ENCODE peak calls at places on chromosomes 12 and 14, in seven cellular contexts. F, M, O, S, A, U and G are unnamed samples.

GRCh38 chr14:61322799-61323290 is 1.5 kb downstream of the PRKCH start:
- DNase-seq in S (no peak), O (peak), F (no peak), U (no peak), A (no peak), M (peak), G (peak)

GRCh38 chr12:91551927-91552326 is 369.3 kb upstream of the DCN start:
- DNase-seq in F (no peak), A (no peak), U (no peak), O (no peak), S (no peak), M (no peak), G (no peak)

GRCh38 chr14:32110200-32110896 is 33.2 kb downstream of the ARHGAP5 start:
- DNase-seq in A (no peak), U (no peak), M (no peak), O (no peak), S (no peak), F (no peak), G (no peak)

GRCh38 chr12:104669057-104669770 is 212.5 kb downstream of the CHST11 start:
- DNase-seq in U (peak), M (peak), F (no peak), A (no peak), S (no peak), O (peak), G (no peak)

GRCh38 chr14:73311710-73312035 is 74.4 kb downstream of the PAPLN start:
- DNase-seq in F (peak), M (no peak), A (no peak), S (no peak), U (no peak), O (no peak), G (no peak)

GRCh38 chr12:80059875-80060274 is 39.5 kb upstream of the OTOGL start:
- DNase-seq in A (no peak), O (no peak), S (no peak), M (no peak), U (no peak), F (no peak), G (no peak)

GRCh38 chr12:10339441-10339840 is 31.8 kb downstream of the KLRD1 start:
- DNase-seq in F (peak), O (peak), A (no peak), M (no peak), S (no peak), U (no peak), G (peak)

GRCh38 chr14:52131640-52132320 is 62.9 kb upstream of the NID2 start:
- DNase-seq in A (no peak), F (peak), S (peak), M (peak), U (peak), O (peak), G (peak)

GRCh38 chr12:67752226-67752732 is 103.7 kb downstream of the DYRK2 start:
- DNase-seq in F (peak), O (no peak), S (no peak), U (no peak), M (no peak), A (no peak), G (peak)

GRCh38 chr14:42804146-42804545 is 1197.5 kb downstream of the LRFN5 start:
- DNase-seq in O (no peak), M (no peak), S (no peak), U (no peak), F (no peak), A (no peak), G (no peak)

GRCh38 chr14:31961881-31962280 is 115.2 kb upstream of the ARHGAP5 start:
- DNase-seq in O (no peak), U (no peak), F (no peak), M (no peak), A (no peak), S (peak), G (no peak)

GRCh38 chr14:72603639-72604038 is 290.3 kb downstream of the DPF3 start:
- DNase-seq in A (no peak), M (no peak), S (no peak), O (peak), U (no peak), F (no peak), G (peak)

GRCh38 chr12:113184098-113184899 is 979 bp downstream of the DDX54 start:
- DNase-seq in O (no peak), U (no peak), F (no peak), S (no peak), M (no peak), A (no peak), G (no peak)

GRCh38 chr14:55043528-55043927 is 7.9 kb upstream of the MAPK1IP1L start:
- DNase-seq in S (no peak), O (peak), F (no peak), A (no peak), U (no peak), M (no peak), G (no peak)

GRCh38 chr12:99810718-99811593 is 163.4 kb downstream of the GARIN6 start:
- DNase-seq in A (no peak), O (peak), S (peak), U (no peak), M (no peak), F (peak), G (peak)

GRCh38 chr12:132596016-132596415 is 14.4 kb downstream of the LRCOL1 start:
- DNase-seq in S (no peak), U (no peak), A (no peak), M (peak), F (peak), O (peak), G (peak)

GRCh38 chr12:30396576-30396975 is 299.1 kb downstream of the IPO8 start:
- DNase-seq in F (no peak), S (no peak), O (no peak), M (no peak), U (no peak), A (no peak), G (no peak)

GRCh38 chr12:87848248-87848868 is 180.8 kb downstream of the C12orf50 start:
- DNase-seq in F (peak), U (peak), M (peak), A (no peak), S (no peak), O (peak), G (peak)

GRCh38 chr12:113333877-113334785 is 778 bp downstream of the SLC8B1 start:
- DNase-seq in O (no peak), A (no peak), S (no peak), M (no peak), U (no peak), F (no peak), G (no peak)

GRCh38 chr12:118356809-118357326 is 15.8 kb downstream of the TAOK3 start:
- DNase-seq in M (no peak), F (peak), S (no peak), U (no peak), O (peak), A (no peak), G (peak)

GRCh38 chr12:131871677-131872076 is 22.7 kb upstream of the ULK1 start:
- DNase-seq in A (no peak), S (no peak), F (no peak), O (no peak), M (peak), U (no peak), G (no peak)

GRCh38 chr12:34402899-34403705 is 380.8 kb downstream of the ALG10 start:
- DNase-seq in F (no peak), U (no peak), O (no peak), M (peak), S (no peak), A (no peak), G (no peak)

GRCh38 chr12:69000540-69001243 is 67.7 kb upstream of the CPM start:
- DNase-seq in M (peak), S (no peak), U (no peak), O (no peak), F (peak), A (no peak), G (peak)

GRCh38 chr12:14810953-14811483 is 3.0 kb downstream of the SMCO3 start:
- DNase-seq in U (no peak), F (peak), S (no peak), A (no peak), O (peak), M (peak), G (peak)

GRCh38 chr12:13198921-13199320 is 2.4 kb downstream of the EMP1 start:
- DNase-seq in A (no peak), F (peak), O (peak), U (no peak), M (no peak), S (no peak), G (peak)

GRCh38 chr14:31419179-31420012 is 954 bp downstream of the HEATR5A start:
- DNase-seq in A (no peak), S (no peak), O (peak), U (no peak), F (peak), M (no peak), G (peak)